ENCODE peak calls at places on chromosome 10, in ten cellular contexts. One of them, this sample, is unnamed. For H3K4me1, the result is how much of the 10 kb centered on the place peaks cover.

GRCh38 chr10:72234560-72235095 is 18.6 kb upstream of the ASCC1 start:
- DNase-seq in cardiac muscle cell: no peak
- DNase-seq in tibial artery: no peak
- DNase-seq in naive thymus-derived CD4-positive, alpha-beta T cell: no peak
- DNase-seq in body of pancreas: peak
- DNase-seq in keratinocyte: no peak
- DNase-seq in transverse colon: no peak
- DNase-seq in CD8-positive, alpha-beta memory T cell: no peak
- DNase-seq in IMR-90: no peak
- DNase-seq in heart right ventricle: no peak
- DNase-seq in this sample: no peak

GRCh38 chr10:129141492-129141891 is 325.5 kb upstream of the MGMT start:
- DNase-seq in transverse colon: no peak
- DNase-seq in IMR-90: no peak
- DNase-seq in CD8-positive, alpha-beta memory T cell: no peak
- DNase-seq in keratinocyte: no peak
- DNase-seq in tibial artery: no peak
- DNase-seq in body of pancreas: no peak
- DNase-seq in heart right ventricle: no peak
- DNase-seq in cardiac muscle cell: no peak
- DNase-seq in naive thymus-derived CD4-positive, alpha-beta T cell: no peak
- DNase-seq in this sample: no peak

GRCh38 chr10:104824378-104825006 is 183.4 kb downstream of the SORCS3 start:
- DNase-seq in CD8-positive, alpha-beta memory T cell: peak
- DNase-seq in keratinocyte: no peak
- DNase-seq in naive thymus-derived CD4-positive, alpha-beta T cell: peak
- DNase-seq in body of pancreas: peak
- DNase-seq in heart right ventricle: peak
- DNase-seq in tibial artery: no peak
- DNase-seq in transverse colon: no peak
- DNase-seq in IMR-90: no peak
- DNase-seq in cardiac muscle cell: peak
- DNase-seq in this sample: no peak

GRCh38 chr10:98055875-98056516 is 25.6 kb upstream of the CRTAC1 start:
- DNase-seq in naive thymus-derived CD4-positive, alpha-beta T cell: no peak
- DNase-seq in heart right ventricle: no peak
- DNase-seq in body of pancreas: no peak
- DNase-seq in transverse colon: no peak
- DNase-seq in IMR-90: peak
- DNase-seq in cardiac muscle cell: peak
- DNase-seq in tibial artery: no peak
- DNase-seq in CD8-positive, alpha-beta memory T cell: no peak
- DNase-seq in keratinocyte: no peak
- DNase-seq in this sample: no peak

GRCh38 chr10:86206216-86206615 is 160.4 kb downstream of the GRID1 start:
- DNase-seq in heart right ventricle: no peak
- DNase-seq in transverse colon: no peak
- DNase-seq in CD8-positive, alpha-beta memory T cell: no peak
- DNase-seq in body of pancreas: no peak
- DNase-seq in naive thymus-derived CD4-positive, alpha-beta T cell: no peak
- DNase-seq in tibial artery: no peak
- DNase-seq in keratinocyte: no peak
- DNase-seq in IMR-90: no peak
- DNase-seq in cardiac muscle cell: no peak
- DNase-seq in this sample: no peak

GRCh38 chr10:49310460-49310859 is 11.5 kb downstream of the C10orf71 start:
- DNase-seq in CD8-positive, alpha-beta memory T cell: no peak
- DNase-seq in body of pancreas: no peak
- DNase-seq in tibial artery: no peak
- DNase-seq in keratinocyte: no peak
- DNase-seq in naive thymus-derived CD4-positive, alpha-beta T cell: no peak
- DNase-seq in heart right ventricle: no peak
- DNase-seq in cardiac muscle cell: no peak
- DNase-seq in IMR-90: no peak
- DNase-seq in transverse colon: no peak
- DNase-seq in this sample: no peak

GRCh38 chr10:27620425-27621397 is 116.6 kb downstream of the RAB18 start:
- DNase-seq in transverse colon: no peak
- DNase-seq in naive thymus-derived CD4-positive, alpha-beta T cell: no peak
- DNase-seq in tibial artery: peak
- DNase-seq in CD8-positive, alpha-beta memory T cell: no peak
- DNase-seq in keratinocyte: no peak
- DNase-seq in cardiac muscle cell: no peak
- DNase-seq in body of pancreas: no peak
- DNase-seq in heart right ventricle: no peak
- DNase-seq in IMR-90: peak
- DNase-seq in this sample: no peak

GRCh38 chr10:43436291-43437140 is at the start of gene ZNF487:
- DNase-seq in keratinocyte: peak
- DNase-seq in body of pancreas: peak
- DNase-seq in CD8-positive, alpha-beta memory T cell: peak
- DNase-seq in IMR-90: peak
- DNase-seq in transverse colon: peak
- DNase-seq in heart right ventricle: peak
- DNase-seq in naive thymus-derived CD4-positive, alpha-beta T cell: peak
- DNase-seq in tibial artery: peak
- DNase-seq in cardiac muscle cell: peak
- DNase-seq in this sample: peak

GRCh38 chr10:8438603-8439002 is 384.1 kb downstream of the GATA3 start:
- DNase-seq in naive thymus-derived CD4-positive, alpha-beta T cell: peak
- DNase-seq in transverse colon: no peak
- DNase-seq in body of pancreas: no peak
- DNase-seq in heart right ventricle: no peak
- DNase-seq in CD8-positive, alpha-beta memory T cell: peak
- DNase-seq in IMR-90: no peak
- DNase-seq in tibial artery: no peak
- DNase-seq in keratinocyte: no peak
- DNase-seq in cardiac muscle cell: no peak
- DNase-seq in this sample: no peak

GRCh38 chr10:28922127-28922526 is 244.8 kb downstream of the BAMBI start:
- DNase-seq in CD8-positive, alpha-beta memory T cell: no peak
- DNase-seq in keratinocyte: no peak
- DNase-seq in transverse colon: no peak
- DNase-seq in cardiac muscle cell: no peak
- DNase-seq in tibial artery: no peak
- DNase-seq in naive thymus-derived CD4-positive, alpha-beta T cell: no peak
- DNase-seq in body of pancreas: no peak
- DNase-seq in heart right ventricle: no peak
- DNase-seq in IMR-90: peak
- DNase-seq in this sample: no peak

GRCh38 chr10:14658331-14659122 is 116.2 kb downstream of the FAM107B start:
- DNase-seq in tibial artery: no peak
- DNase-seq in heart right ventricle: no peak
- DNase-seq in keratinocyte: peak
- DNase-seq in IMR-90: peak
- DNase-seq in CD8-positive, alpha-beta memory T cell: no peak
- DNase-seq in transverse colon: no peak
- DNase-seq in body of pancreas: no peak
- DNase-seq in cardiac muscle cell: no peak
- DNase-seq in naive thymus-derived CD4-positive, alpha-beta T cell: no peak
- DNase-seq in this sample: peak
- H3K4me1 ChIP-seq in tibial artery: under half
- H3K4me1 ChIP-seq in heart right ventricle: under half
- H3K4me1 ChIP-seq in keratinocyte: under half
- H3K4me1 ChIP-seq in IMR-90: under half
- H3K4me1 ChIP-seq in CD8-positive, alpha-beta memory T cell: under half
- H3K4me1 ChIP-seq in transverse colon: under half
- H3K4me1 ChIP-seq in body of pancreas: under half
- H3K4me1 ChIP-seq in cardiac muscle cell: under half
- H3K4me1 ChIP-seq in naive thymus-derived CD4-positive, alpha-beta T cell: under half
- H3K4me1 ChIP-seq in this sample: under half

GRCh38 chr10:13920465-13920864 is 333.7 kb downstream of the PRPF18 start:
- DNase-seq in tibial artery: no peak
- DNase-seq in keratinocyte: no peak
- DNase-seq in CD8-positive, alpha-beta memory T cell: no peak
- DNase-seq in heart right ventricle: no peak
- DNase-seq in body of pancreas: no peak
- DNase-seq in IMR-90: no peak
- DNase-seq in naive thymus-derived CD4-positive, alpha-beta T cell: no peak
- DNase-seq in cardiac muscle cell: no peak
- DNase-seq in transverse colon: no peak
- DNase-seq in this sample: no peak

GRCh38 chr10:13921941-13922340 is 335.2 kb downstream of the PRPF18 start:
- DNase-seq in heart right ventricle: no peak
- DNase-seq in cardiac muscle cell: no peak
- DNase-seq in naive thymus-derived CD4-positive, alpha-beta T cell: no peak
- DNase-seq in tibial artery: no peak
- DNase-seq in CD8-positive, alpha-beta memory T cell: no peak
- DNase-seq in body of pancreas: no peak
- DNase-seq in transverse colon: no peak
- DNase-seq in keratinocyte: no peak
- DNase-seq in IMR-90: no peak
- DNase-seq in this sample: no peak

GRCh38 chr10:13925924-13926435 is 339.2 kb downstream of the PRPF18 start:
- DNase-seq in cardiac muscle cell: no peak
- DNase-seq in CD8-positive, alpha-beta memory T cell: no peak
- DNase-seq in tibial artery: no peak
- DNase-seq in IMR-90: no peak
- DNase-seq in transverse colon: no peak
- DNase-seq in keratinocyte: no peak
- DNase-seq in body of pancreas: no peak
- DNase-seq in naive thymus-derived CD4-positive, alpha-beta T cell: no peak
- DNase-seq in heart right ventricle: no peak
- DNase-seq in this sample: no peak

GRCh38 chr10:13922591-13922990 is 335.8 kb downstream of the PRPF18 start:
- DNase-seq in tibial artery: no peak
- DNase-seq in IMR-90: peak
- DNase-seq in naive thymus-derived CD4-positive, alpha-beta T cell: no peak
- DNase-seq in transverse colon: no peak
- DNase-seq in CD8-positive, alpha-beta memory T cell: no peak
- DNase-seq in body of pancreas: no peak
- DNase-seq in heart right ventricle: no peak
- DNase-seq in cardiac muscle cell: no peak
- DNase-seq in keratinocyte: no peak
- DNase-seq in this sample: peak

GRCh38 chr10:13924020-13924725 is 337.4 kb downstream of the PRPF18 start:
- DNase-seq in body of pancreas: no peak
- DNase-seq in cardiac muscle cell: no peak
- DNase-seq in tibial artery: peak
- DNase-seq in CD8-positive, alpha-beta memory T cell: no peak
- DNase-seq in naive thymus-derived CD4-positive, alpha-beta T cell: no peak
- DNase-seq in heart right ventricle: no peak
- DNase-seq in keratinocyte: no peak
- DNase-seq in transverse colon: no peak
- DNase-seq in IMR-90: peak
- DNase-seq in this sample: no peak
- H3K27ac ChIP-seq in body of pancreas: no peak
- H3K27ac ChIP-seq in cardiac muscle cell: no peak
- H3K27ac ChIP-seq in tibial artery: peak
- H3K27ac ChIP-seq in CD8-positive, alpha-beta memory T cell: no peak
- H3K27ac ChIP-seq in naive thymus-derived CD4-positive, alpha-beta T cell: no peak
- H3K27ac ChIP-seq in heart right ventricle: no peak
- H3K27ac ChIP-seq in keratinocyte: no peak
- H3K27ac ChIP-seq in transverse colon: no peak
- H3K27ac ChIP-seq in IMR-90: peak
- H3K27ac ChIP-seq in this sample: peak

GRCh38 chr10:99619090-99619800 is 994 bp downstream of the SLC25A28 start:
- DNase-seq in naive thymus-derived CD4-positive, alpha-beta T cell: peak
- DNase-seq in heart right ventricle: no peak
- DNase-seq in body of pancreas: no peak
- DNase-seq in tibial artery: no peak
- DNase-seq in CD8-positive, alpha-beta memory T cell: peak
- DNase-seq in transverse colon: no peak
- DNase-seq in cardiac muscle cell: no peak
- DNase-seq in keratinocyte: no peak
- DNase-seq in IMR-90: peak
- DNase-seq in this sample: no peak

GRCh38 chr10:99619851-99620712 is at the start of gene SLC25A28:
- DNase-seq in tibial artery: peak
- DNase-seq in CD8-positive, alpha-beta memory T cell: peak
- DNase-seq in cardiac muscle cell: peak
- DNase-seq in transverse colon: peak
- DNase-seq in naive thymus-derived CD4-positive, alpha-beta T cell: peak
- DNase-seq in IMR-90: peak
- DNase-seq in keratinocyte: peak
- DNase-seq in body of pancreas: peak
- DNase-seq in heart right ventricle: peak
- DNase-seq in this sample: no peak

GRCh38 chr10:99620713-99621453 is 644 bp upstream of the SLC25A28 start:
- DNase-seq in IMR-90: peak
- DNase-seq in CD8-positive, alpha-beta memory T cell: peak
- DNase-seq in tibial artery: peak
- DNase-seq in cardiac muscle cell: peak
- DNase-seq in transverse colon: peak
- DNase-seq in keratinocyte: peak
- DNase-seq in naive thymus-derived CD4-positive, alpha-beta T cell: peak
- DNase-seq in body of pancreas: peak
- DNase-seq in heart right ventricle: peak
- DNase-seq in this sample: peak

GRCh38 chr10:99621454-99622246 is 1.4 kb upstream of the SLC25A28 start:
- DNase-seq in body of pancreas: no peak
- DNase-seq in CD8-positive, alpha-beta memory T cell: no peak
- DNase-seq in keratinocyte: peak
- DNase-seq in naive thymus-derived CD4-positive, alpha-beta T cell: no peak
- DNase-seq in transverse colon: no peak
- DNase-seq in IMR-90: no peak
- DNase-seq in heart right ventricle: no peak
- DNase-seq in cardiac muscle cell: no peak
- DNase-seq in tibial artery: no peak
- DNase-seq in this sample: no peak

GRCh38 chr10:99623919-99624318 is 3.7 kb upstream of the SLC25A28 start:
- DNase-seq in heart right ventricle: no peak
- DNase-seq in body of pancreas: no peak
- DNase-seq in keratinocyte: no peak
- DNase-seq in transverse colon: no peak
- DNase-seq in IMR-90: no peak
- DNase-seq in cardiac muscle cell: no peak
- DNase-seq in tibial artery: no peak
- DNase-seq in CD8-positive, alpha-beta memory T cell: no peak
- DNase-seq in naive thymus-derived CD4-positive, alpha-beta T cell: no peak
- DNase-seq in this sample: no peak
- H3K4me1 ChIP-seq in heart right ventricle: under half
- H3K4me1 ChIP-seq in body of pancreas: under half
- H3K4me1 ChIP-seq in keratinocyte: under half
- H3K4me1 ChIP-seq in transverse colon: under half
- H3K4me1 ChIP-seq in IMR-90: under half
- H3K4me1 ChIP-seq in cardiac muscle cell: under half
- H3K4me1 ChIP-seq in tibial artery: under half
- H3K4me1 ChIP-seq in CD8-positive, alpha-beta memory T cell: under half
- H3K4me1 ChIP-seq in naive thymus-derived CD4-positive, alpha-beta T cell: under half
- H3K4me1 ChIP-seq in this sample: under half

DNA sequence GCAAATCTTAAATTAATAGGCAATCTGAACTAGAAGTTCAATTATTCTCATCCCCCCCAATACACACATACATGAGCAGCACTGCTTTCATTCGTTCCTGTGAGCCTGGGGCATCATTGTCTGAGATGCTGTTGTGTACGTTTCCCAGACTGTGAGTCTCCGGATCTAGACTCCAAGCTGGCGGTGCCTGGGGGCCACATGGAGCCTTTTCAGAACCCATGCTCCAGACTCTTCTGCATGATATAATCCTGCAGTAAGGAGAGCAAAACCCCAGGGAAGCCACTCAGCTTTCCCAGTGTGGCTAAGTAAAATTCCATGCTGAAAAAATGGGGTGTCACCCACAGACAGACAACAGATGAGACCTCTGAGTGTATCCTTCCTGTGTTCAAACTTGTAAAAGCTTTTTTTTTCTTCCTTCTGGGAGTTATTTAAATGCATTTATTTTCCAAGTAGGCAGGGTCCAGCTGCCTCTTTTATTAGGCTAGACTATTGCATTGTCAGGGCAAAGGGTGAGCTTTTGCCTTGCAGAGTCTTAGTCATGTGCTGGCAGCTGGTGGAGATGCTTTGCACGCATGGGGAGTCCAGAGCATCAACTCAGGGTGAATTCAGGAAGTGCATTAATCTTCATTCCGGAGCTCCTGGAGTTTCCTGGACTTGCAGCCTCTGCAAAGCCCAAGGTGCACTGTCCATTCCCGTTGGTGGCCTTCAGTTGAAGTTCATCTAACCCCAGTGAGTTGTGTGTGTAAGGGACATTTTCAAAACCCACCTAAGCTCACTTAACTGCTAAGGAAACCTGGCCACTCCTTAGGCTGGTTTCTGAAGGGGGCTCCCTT is 185.7 kb upstream of the ADO start:
- DNase-seq in heart right ventricle: no peak
- DNase-seq in IMR-90: peak
- DNase-seq in cardiac muscle cell: no peak
- DNase-seq in transverse colon: peak
- DNase-seq in body of pancreas: no peak
- DNase-seq in keratinocyte: no peak
- DNase-seq in tibial artery: peak
- DNase-seq in CD8-positive, alpha-beta memory T cell: no peak
- DNase-seq in naive thymus-derived CD4-positive, alpha-beta T cell: no peak
- DNase-seq in this sample: no peak
- H3K27ac ChIP-seq in heart right ventricle: no peak
- H3K27ac ChIP-seq in IMR-90: no peak
- H3K27ac ChIP-seq in cardiac muscle cell: no peak
- H3K27ac ChIP-seq in transverse colon: peak
- H3K27ac ChIP-seq in body of pancreas: no peak
- H3K27ac ChIP-seq in keratinocyte: no peak
- H3K27ac ChIP-seq in tibial artery: no peak
- H3K27ac ChIP-seq in CD8-positive, alpha-beta memory T cell: no peak
- H3K27ac ChIP-seq in naive thymus-derived CD4-positive, alpha-beta T cell: no peak
- H3K27ac ChIP-seq in this sample: no peak

This sample was measured in SJSA1.